ENCODE peak calls at places on chromosomes 5 and 9, in six cellular contexts. One of them, this sample, is unnamed.

GRCh38 chr9:93116049-93116961 is 17.7 kb downstream of the NINJ1 start:
- DNase-seq in head of caudate nucleus: peak
- DNase-seq in epithelial cell of proximal tubule: no peak
- DNase-seq in Daoy: no peak
- DNase-seq in choroid plexus epithelial cell: peak
- DNase-seq in WTC11: no peak
- DNase-seq in this sample: no peak

GRCh38 chr5:42970636-42971559 is 69.2 kb downstream of the ANXA2R start:
- DNase-seq in head of caudate nucleus: no peak
- DNase-seq in choroid plexus epithelial cell: no peak
- DNase-seq in Daoy: peak
- DNase-seq in epithelial cell of proximal tubule: no peak
- DNase-seq in WTC11: peak
- DNase-seq in this sample: no peak

GRCh38 chr9:116806075-116806474 is 119.0 kb downstream of the TRIM32 start:
- DNase-seq in choroid plexus epithelial cell: peak
- DNase-seq in WTC11: peak
- DNase-seq in epithelial cell of proximal tubule: no peak
- DNase-seq in Daoy: peak
- DNase-seq in head of caudate nucleus: no peak
- DNase-seq in this sample: peak

GRCh38 chr5:52705720-52706119 is 82.0 kb upstream of the ITGA1 start:
- DNase-seq in head of caudate nucleus: no peak
- DNase-seq in epithelial cell of proximal tubule: no peak
- DNase-seq in Daoy: peak
- DNase-seq in WTC11: no peak
- DNase-seq in choroid plexus epithelial cell: peak
- DNase-seq in this sample: no peak

GRCh38 chr9:125959980-125960619 is 212.9 kb downstream of the PBX3 start:
- DNase-seq in WTC11: no peak
- DNase-seq in head of caudate nucleus: peak
- DNase-seq in epithelial cell of proximal tubule: no peak
- DNase-seq in choroid plexus epithelial cell: peak
- DNase-seq in Daoy: no peak
- DNase-seq in this sample: no peak

GRCh38 chr5:8907168-8907868 is 638.6 kb downstream of the SEMA5A start:
- DNase-seq in epithelial cell of proximal tubule: peak
- DNase-seq in Daoy: peak
- DNase-seq in choroid plexus epithelial cell: peak
- DNase-seq in head of caudate nucleus: no peak
- DNase-seq in WTC11: no peak
- DNase-seq in this sample: peak

GRCh38 chr5:52725781-52726180 is 61.9 kb upstream of the ITGA1 start:
- DNase-seq in epithelial cell of proximal tubule: no peak
- DNase-seq in choroid plexus epithelial cell: no peak
- DNase-seq in WTC11: no peak
- DNase-seq in Daoy: no peak
- DNase-seq in head of caudate nucleus: no peak
- DNase-seq in this sample: peak

GRCh38 chr9:132615822-132616221 is 33.4 kb downstream of the BARHL1 start:
- DNase-seq in epithelial cell of proximal tubule: no peak
- DNase-seq in choroid plexus epithelial cell: no peak
- DNase-seq in WTC11: no peak
- DNase-seq in Daoy: no peak
- DNase-seq in head of caudate nucleus: no peak
- DNase-seq in this sample: no peak

GRCh38 chr9:89623925-89624420 is 19.2 kb downstream of the GADD45G start:
- DNase-seq in WTC11: no peak
- DNase-seq in Daoy: no peak
- DNase-seq in choroid plexus epithelial cell: no peak
- DNase-seq in epithelial cell of proximal tubule: no peak
- DNase-seq in head of caudate nucleus: peak
- DNase-seq in this sample: no peak

GRCh38 chr9:115998661-115999060 is 154.9 kb upstream of the PAPPA start:
- DNase-seq in Daoy: no peak
- DNase-seq in choroid plexus epithelial cell: peak
- DNase-seq in head of caudate nucleus: no peak
- DNase-seq in WTC11: no peak
- DNase-seq in epithelial cell of proximal tubule: no peak
- DNase-seq in this sample: no peak

GRCh38 chr5:137834498-137834897 is 33.2 kb upstream of the MYOT start:
- DNase-seq in WTC11: no peak
- DNase-seq in Daoy: no peak
- DNase-seq in epithelial cell of proximal tubule: no peak
- DNase-seq in choroid plexus epithelial cell: no peak
- DNase-seq in head of caudate nucleus: no peak
- DNase-seq in this sample: no peak

GRCh38 chr5:135398160-135398854 is 724 bp downstream of the MACROH2A1 start:
- DNase-seq in choroid plexus epithelial cell: peak
- DNase-seq in Daoy: peak
- DNase-seq in epithelial cell of proximal tubule: no peak
- DNase-seq in head of caudate nucleus: no peak
- DNase-seq in WTC11: peak
- DNase-seq in this sample: no peak

GRCh38 chr5:157597277-157597676 is 21.7 kb upstream of the ADAM19 start:
- DNase-seq in choroid plexus epithelial cell: no peak
- DNase-seq in head of caudate nucleus: no peak
- DNase-seq in epithelial cell of proximal tubule: no peak
- DNase-seq in WTC11: no peak
- DNase-seq in Daoy: no peak
- DNase-seq in this sample: no peak

GRCh38 chr5:40017151-40017550 is 592.4 kb upstream of the DAB2 start:
- DNase-seq in WTC11: no peak
- DNase-seq in Daoy: no peak
- DNase-seq in epithelial cell of proximal tubule: no peak
- DNase-seq in head of caudate nucleus: no peak
- DNase-seq in choroid plexus epithelial cell: no peak
- DNase-seq in this sample: no peak

GRCh38 chr9:112065781-112066606 is 109.1 kb downstream of the SUSD1 start:
- DNase-seq in head of caudate nucleus: no peak
- DNase-seq in choroid plexus epithelial cell: peak
- DNase-seq in WTC11: peak
- DNase-seq in Daoy: peak
- DNase-seq in epithelial cell of proximal tubule: peak
- DNase-seq in this sample: peak

This sample was measured in brain microvascular endothelial cell.